ENCODE peak calls at places on chromosomes 2 and 18, in six cellular contexts. Q is cardiac fibroblast, A is breast epithelium, J is RWPE1, H is stomach, T is cardiac muscle cell. B is an unnamed sample.

GRCh38 chr2:119837759-119838158 is 78.0 kb downstream of the PTPN4 start:
- DNase-seq in Q (no peak), A (no peak), J (no peak), H (no peak), T (no peak), B (no peak)

GRCh38 chr18:54254265-54254758 is 15.0 kb upstream of the POLI start:
- DNase-seq in Q (peak; percentile 65), A (no peak), J (peak; percentile 36), H (no peak), T (no peak), B (no peak)

GRCh38 chr18:59142274-59142673 is 2.6 kb downstream of the SEC11C start:
- DNase-seq in Q (no peak), A (no peak), J (no peak), H (no peak), T (no peak), B (no peak)

GRCh38 chr2:34985474-34985873 is 1370.1 kb upstream of the CRIM1 start:
- DNase-seq in Q (no peak), A (no peak), J (no peak), H (no peak), T (no peak), B (no peak)

GRCh38 chr2:110677080-110677479 is 783 bp downstream of the BUB1 start:
- DNase-seq in Q (peak; percentile 11), A (no peak), J (no peak), H (no peak), T (no peak), B (no peak)

GRCh38 chr2:33812707-33813106 is 213.6 kb upstream of the FAM98A start:
- DNase-seq in Q (no peak), A (no peak), J (no peak), H (no peak), T (no peak), B (no peak)

GRCh38 chr2:24822049-24822706 is 29.0 kb downstream of the CENPO start:
- DNase-seq in Q (no peak), A (no peak), J (no peak), H (peak; percentile 10), T (no peak), B (no peak)

GRCh38 chr18:38606841-38607240 is 1041.2 kb upstream of the CELF4 start:
- DNase-seq in Q (no peak), A (no peak), J (no peak), H (no peak), T (peak; percentile 24), B (no peak)

GRCh38 chr2:74261204-74261864 is 62.9 kb downstream of the MTHFD2 start:
- DNase-seq in Q (peak; percentile 29), A (no peak), J (peak; percentile 71), H (peak; percentile 37), T (peak; percentile 64), B (no peak)

GRCh38 chr2:40431600-40431955 is 20.3 kb downstream of the SLC8A1 start:
- DNase-seq in Q (peak; percentile 82), A (no peak), J (no peak), H (no peak), T (no peak), B (no peak)

GRCh38 chr2:186503827-186504606 is 18.0 kb downstream of the ZC3H15 start:
- DNase-seq in Q (peak; percentile 66), A (no peak), J (peak; percentile 26), H (no peak), T (peak; percentile 33), B (no peak)

GRCh38 chr2:12440731-12441130 is 276.0 kb upstream of the TRIB2 start:
- DNase-seq in Q (no peak), A (no peak), J (no peak), H (no peak), T (no peak), B (no peak)

GRCh38 chr2:119744335-119744939 is 15.3 kb upstream of the PTPN4 start:
- DNase-seq in Q (peak; percentile 36), A (no peak), J (peak; percentile 92), H (peak; percentile 53), T (no peak), B (no peak)

GRCh38 chr2:127649684-127650040 is 3.7 kb downstream of the GPR17 start:
- DNase-seq in Q (peak; percentile 90), A (peak; percentile 67), J (peak; percentile 69), H (peak; percentile 85), T (peak; percentile 89), B (peak; percentile 99)

GRCh38 chr2:65605427-65606058 is 173.1 kb upstream of the SPRED2 start:
- DNase-seq in Q (no peak), A (no peak), J (no peak), H (no peak), T (no peak), B (no peak)

GRCh38 chr2:196234672-196235071 is 63.3 kb upstream of the STK17B start:
- DNase-seq in Q (peak; percentile 83), A (no peak), J (no peak), H (no peak), T (no peak), B (no peak)

GRCh38 chr18:46676162-46676830 is 19.3 kb upstream of the LOXHD1 start:
- DNase-seq in Q (no peak), A (no peak), J (peak; percentile 12), H (no peak), T (no peak), B (no peak)

GRCh38 chr18:73514449-73514848 is 633.2 kb downstream of the FBXO15 start:
- DNase-seq in Q (no peak), A (no peak), J (no peak), H (no peak), T (no peak), B (no peak)

GRCh38 chr2:79026061-79026460 is 559 bp downstream of the REG3G start:
- DNase-seq in Q (no peak), A (no peak), J (no peak), H (no peak), T (no peak), B (no peak)

DNA sequence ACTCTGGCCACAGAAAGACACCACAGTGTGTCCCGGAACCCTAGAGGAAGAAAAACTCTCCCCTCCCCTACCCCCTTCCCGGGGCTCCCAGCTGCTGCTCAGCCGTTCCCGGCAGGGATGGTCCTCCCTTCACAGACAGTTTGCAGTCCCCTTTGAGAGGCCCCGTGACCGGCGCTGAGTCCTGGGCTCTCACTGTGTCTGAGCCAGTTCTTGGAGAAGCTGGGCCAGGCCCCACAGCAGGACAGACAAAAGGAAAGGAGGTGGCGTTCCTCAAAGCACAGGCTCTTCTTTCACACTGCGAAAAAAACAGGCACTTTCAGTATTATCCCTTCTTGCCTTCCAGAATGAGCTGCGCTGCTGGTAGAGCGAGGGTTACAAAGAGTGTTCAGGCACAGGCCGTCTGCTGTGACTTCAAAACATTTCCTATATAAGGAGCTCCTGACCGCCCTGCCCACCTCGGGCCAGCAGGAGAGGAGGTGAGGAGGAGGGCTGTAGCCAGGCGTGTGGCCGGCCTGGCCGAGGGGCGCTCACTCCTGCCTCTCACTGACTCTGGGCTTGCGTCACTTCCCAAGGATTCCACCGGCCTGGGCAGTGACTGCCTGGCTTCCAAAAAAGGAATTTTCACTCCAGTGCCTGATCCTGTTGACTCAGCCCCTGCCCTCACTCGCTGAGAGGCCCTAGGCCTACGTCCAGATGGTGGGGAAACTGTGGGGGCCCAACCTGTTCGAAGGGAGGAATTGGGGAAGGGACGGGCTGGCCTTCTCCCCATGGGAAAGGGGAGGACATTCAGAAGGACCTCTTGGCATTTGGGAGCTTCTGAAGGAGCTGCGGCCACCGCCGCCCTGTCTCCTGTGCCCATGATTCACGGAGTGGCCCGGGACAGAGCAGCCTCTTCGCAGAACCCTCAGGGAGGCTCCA is 24.9 kb downstream of the CIDEA start:
- DNase-seq in Q (peak; percentile 98), A (peak; percentile 68), J (peak; percentile 46), H (peak; percentile 40), T (peak; percentile 98), B (peak; percentile 33)
- TF ChIP-seq CTCF in Q (peak; percentile 28), A (peak; percentile 11), J (no peak), H (no peak), T (peak; percentile 16), B (no peak)

GRCh38 chr18:44518091-44518490 is 162.6 kb upstream of the SETBP1 start:
- DNase-seq in Q (no peak), A (no peak), J (no peak), H (no peak), T (no peak), B (no peak)

GRCh38 chr18:44521673-44522032 is 159.0 kb upstream of the SETBP1 start:
- DNase-seq in Q (peak; percentile 12), A (no peak), J (no peak), H (no peak), T (no peak), B (no peak)

GRCh38 chr18:44518666-44519065 is 162.0 kb upstream of the SETBP1 start:
- DNase-seq in Q (peak; percentile 33), A (no peak), J (no peak), H (no peak), T (no peak), B (no peak)

GRCh38 chr18:44526705-44527415 is 153.8 kb upstream of the SETBP1 start:
- DNase-seq in Q (no peak), A (no peak), J (no peak), H (no peak), T (no peak), B (no peak)

GRCh38 chr18:44520981-44521672 is 159.6 kb upstream of the SETBP1 start:
- DNase-seq in Q (peak; percentile 22), A (no peak), J (peak; percentile 4), H (no peak), T (no peak), B (no peak)
- TF ChIP-seq CTCF in Q (no peak), A (no peak), J (no peak), H (no peak), T (no peak), B (no peak)

GRCh38 chr2:96695602-96696001 is 44.3 kb downstream of the LMAN2L start:
- DNase-seq in Q (no peak), A (no peak), J (no peak), H (no peak), T (no peak), B (no peak)
- TF ChIP-seq CTCF in Q (no peak), A (no peak), J (no peak), H (no peak), T (no peak), B (no peak)

DNA sequence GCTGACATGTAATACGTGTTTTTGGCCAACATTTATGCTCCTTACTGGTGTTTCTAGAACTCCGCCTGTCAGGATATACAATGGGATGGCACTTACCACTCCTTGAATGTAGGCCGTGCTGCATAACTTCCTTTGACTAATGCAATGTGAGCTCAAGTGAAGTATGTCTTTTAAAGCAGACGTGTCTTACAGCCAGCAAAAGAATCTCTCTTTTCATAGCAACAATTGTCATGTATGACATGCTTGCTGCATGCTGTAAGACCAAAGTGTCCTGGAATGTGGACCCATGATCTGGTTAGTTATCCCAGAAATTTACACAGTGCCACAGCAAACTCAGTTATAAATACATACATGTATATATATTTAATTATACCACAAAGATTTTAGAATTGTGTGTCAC is 1202.7 kb upstream of the PIK3C3 start:
- DNase-seq in Q (peak; percentile 4), A (no peak), J (no peak), H (no peak), T (no peak), B (no peak)
- TF ChIP-seq CTCF in Q (no peak), A (no peak), J (no peak), H (no peak), T (no peak), B (no peak)

GRCh38 chr2:177622516-177622915 is 229.9 kb downstream of the AGPS start:
- DNase-seq in Q (no peak), A (no peak), J (no peak), H (no peak), T (peak; percentile 28), B (peak; percentile 33)
- TF ChIP-seq CTCF in Q (no peak), A (no peak), J (no peak), H (no peak), T (peak; percentile 66), B (peak; percentile 68)

GRCh38 chr2:96167407-96168013 is 22.3 kb upstream of the DUSP2 start:
- DNase-seq in Q (no peak), A (no peak), J (no peak), H (no peak), T (no peak), B (no peak)
- TF ChIP-seq CTCF in Q (no peak), A (no peak), J (no peak), H (no peak), T (no peak), B (no peak)

GRCh38 chr2:126029316-126029715 is 626.6 kb upstream of the GYPC start:
- DNase-seq in Q (no peak), A (no peak), J (no peak), H (no peak), T (peak; percentile 13), B (no peak)
- TF ChIP-seq CTCF in Q (no peak), A (no peak), J (no peak), H (no peak), T (no peak), B (no peak)